ENCODE peak calls at places on chromosomes 2 and 18, in four cellular contexts. One of them, this sample, is unnamed.

GRCh38 chr18:35005963-35006577 is 35.1 kb upstream of the MAPRE2 start:
- DNase-seq in GM12878: no peak
- DNase-seq in HL-60: peak; percentile 20
- DNase-seq in K562: peak; percentile 80
- DNase-seq in this sample: peak; percentile 25

GRCh38 chr2:105397959-105398521 is 811 bp downstream of the FHL2 start:
- DNase-seq in HL-60: no peak
- DNase-seq in K562: peak; percentile 53
- DNase-seq in GM12878: no peak
- DNase-seq in this sample: no peak

GRCh38 chr2:231769170-231770136 is 11.6 kb downstream of the PDE6D start:
- DNase-seq in GM12878: peak; percentile 51
- DNase-seq in HL-60: no peak
- DNase-seq in K562: no peak
- DNase-seq in this sample: no peak

GRCh38 chr2:180040146-180040925 is 33.2 kb upstream of the CWC22 start:
- DNase-seq in GM12878: no peak
- DNase-seq in HL-60: no peak
- DNase-seq in K562: no peak
- DNase-seq in this sample: no peak

GRCh38 chr18:79730804-79731203 is 51.2 kb downstream of the CTDP1 start:
- DNase-seq in GM12878: no peak
- DNase-seq in HL-60: no peak
- DNase-seq in K562: no peak
- DNase-seq in this sample: no peak

GRCh38 chr2:166632616-166633015 is 138.6 kb upstream of the SCN7A start:
- DNase-seq in K562: no peak
- DNase-seq in HL-60: no peak
- DNase-seq in GM12878: no peak
- DNase-seq in this sample: no peak

GRCh38 chr2:42392191-42392590 is 31.2 kb upstream of the COX7A2L start:
- DNase-seq in K562: no peak
- DNase-seq in GM12878: no peak
- DNase-seq in HL-60: no peak
- DNase-seq in this sample: no peak

GRCh38 chr2:219627105-219628100 is at the start of gene SLC4A3:
- DNase-seq in HL-60: no peak
- DNase-seq in GM12878: no peak
- DNase-seq in K562: peak; percentile 17
- DNase-seq in this sample: no peak

GRCh38 chr18:67508146-67508545 is 8.4 kb downstream of the DSEL start:
- DNase-seq in GM12878: no peak
- DNase-seq in K562: no peak
- DNase-seq in HL-60: no peak
- DNase-seq in this sample: no peak

GRCh38 chr2:157838442-157839161 is 37.5 kb downstream of the ACVR1 start:
- DNase-seq in K562: peak; percentile 91
- DNase-seq in HL-60: peak; percentile 32
- DNase-seq in GM12878: no peak
- DNase-seq in this sample: no peak

GRCh38 chr2:229675569-229675968 is 38.8 kb downstream of the DNER start:
- DNase-seq in HL-60: no peak
- DNase-seq in K562: no peak
- DNase-seq in GM12878: no peak
- DNase-seq in this sample: no peak

GRCh38 chr2:3659447-3660432 is 1.7 kb downstream of the ALLC start:
- DNase-seq in K562: peak; percentile 36
- DNase-seq in HL-60: peak; percentile 36
- DNase-seq in GM12878: no peak
- DNase-seq in this sample: no peak

GRCh38 chr18:12236934-12237832 is 17.0 kb upstream of the CIDEA start:
- DNase-seq in K562: peak; percentile 85
- DNase-seq in HL-60: peak; percentile 28
- DNase-seq in GM12878: no peak
- DNase-seq in this sample: peak; percentile 79

GRCh38 chr2:49248506-49248905 is 94.2 kb upstream of the FSHR start:
- DNase-seq in K562: no peak
- DNase-seq in GM12878: no peak
- DNase-seq in HL-60: no peak
- DNase-seq in this sample: no peak

GRCh38 chr2:16763056-16763455 is 97.4 kb upstream of the CYRIA start:
- DNase-seq in K562: no peak
- DNase-seq in HL-60: no peak
- DNase-seq in GM12878: no peak
- DNase-seq in this sample: no peak

GRCh38 chr18:5414546-5414945 is 119.0 kb upstream of the ZBTB14 start:
- DNase-seq in HL-60: no peak
- DNase-seq in K562: no peak
- DNase-seq in GM12878: no peak
- DNase-seq in this sample: no peak

DNA sequence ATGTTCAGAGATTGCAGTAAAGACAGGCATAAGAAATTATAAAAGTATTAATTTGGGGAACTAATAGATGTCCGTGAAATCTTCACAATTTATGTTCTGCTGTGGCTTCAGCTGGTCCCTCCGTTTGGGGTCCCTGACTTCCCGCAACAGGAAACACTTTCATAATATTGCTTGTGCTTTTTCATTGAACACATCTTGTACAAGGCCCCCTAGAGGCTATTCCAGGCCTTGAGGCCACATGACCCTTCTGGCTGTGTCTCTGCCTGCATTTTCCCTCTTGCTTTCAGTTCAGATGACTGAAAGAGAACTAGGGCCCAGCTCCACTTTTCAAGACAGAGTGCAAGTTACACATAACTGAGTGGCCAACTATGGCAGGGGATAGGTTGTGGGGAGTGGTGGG is 164.1 kb downstream of the TMEM247 start:
- DNase-seq in K562: no peak
- DNase-seq in GM12878: no peak
- DNase-seq in HL-60: no peak
- DNase-seq in this sample: no peak
- TF ChIP-seq SPI1 in K562: no peak
- TF ChIP-seq SPI1 in GM12878: no peak
- TF ChIP-seq SPI1 in HL-60: no peak
- TF ChIP-seq SPI1 in this sample: no peak

GRCh38 chr2:212001280-212001679 is 537.3 kb downstream of the ERBB4 start:
- DNase-seq in GM12878: no peak
- DNase-seq in K562: no peak
- DNase-seq in HL-60: no peak
- DNase-seq in this sample: no peak

GRCh38 chr2:212007972-212008371 is 530.6 kb downstream of the ERBB4 start:
- DNase-seq in GM12878: no peak
- DNase-seq in K562: no peak
- DNase-seq in HL-60: no peak
- DNase-seq in this sample: no peak

GRCh38 chr2:212005077-212005671 is 533.4 kb downstream of the ERBB4 start:
- DNase-seq in HL-60: no peak
- DNase-seq in K562: peak; percentile 1
- DNase-seq in GM12878: no peak
- DNase-seq in this sample: peak; percentile 1
- TF ChIP-seq SPI1 in HL-60: peak; percentile 16
- TF ChIP-seq SPI1 in K562: no peak
- TF ChIP-seq SPI1 in GM12878: no peak
- TF ChIP-seq SPI1 in this sample: no peak

DNA sequence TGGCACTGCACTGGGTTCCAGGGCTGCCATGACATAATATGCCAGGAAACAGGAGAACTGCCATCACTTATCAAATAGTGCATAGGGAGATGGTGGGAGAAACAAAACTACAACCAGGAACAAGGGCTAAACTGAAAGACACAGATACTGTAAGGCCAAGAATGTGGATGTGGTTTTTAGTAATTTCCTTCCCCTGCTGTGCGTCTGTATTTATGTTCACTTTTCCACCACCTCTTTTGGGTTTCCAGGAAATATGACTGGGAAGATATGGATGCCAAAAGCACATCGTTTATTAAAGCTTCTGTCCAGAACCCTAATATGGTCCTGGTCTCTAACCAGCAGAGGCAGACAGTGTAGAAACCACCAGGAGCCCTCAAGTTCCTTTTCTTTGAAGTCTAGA is 759.7 kb upstream of the FANCL start:
- DNase-seq in GM12878: no peak
- DNase-seq in HL-60: no peak
- DNase-seq in K562: no peak
- DNase-seq in this sample: no peak
- TF ChIP-seq SPI1 in GM12878: no peak
- TF ChIP-seq SPI1 in HL-60: no peak
- TF ChIP-seq SPI1 in K562: no peak
- TF ChIP-seq SPI1 in this sample: no peak

DNA sequence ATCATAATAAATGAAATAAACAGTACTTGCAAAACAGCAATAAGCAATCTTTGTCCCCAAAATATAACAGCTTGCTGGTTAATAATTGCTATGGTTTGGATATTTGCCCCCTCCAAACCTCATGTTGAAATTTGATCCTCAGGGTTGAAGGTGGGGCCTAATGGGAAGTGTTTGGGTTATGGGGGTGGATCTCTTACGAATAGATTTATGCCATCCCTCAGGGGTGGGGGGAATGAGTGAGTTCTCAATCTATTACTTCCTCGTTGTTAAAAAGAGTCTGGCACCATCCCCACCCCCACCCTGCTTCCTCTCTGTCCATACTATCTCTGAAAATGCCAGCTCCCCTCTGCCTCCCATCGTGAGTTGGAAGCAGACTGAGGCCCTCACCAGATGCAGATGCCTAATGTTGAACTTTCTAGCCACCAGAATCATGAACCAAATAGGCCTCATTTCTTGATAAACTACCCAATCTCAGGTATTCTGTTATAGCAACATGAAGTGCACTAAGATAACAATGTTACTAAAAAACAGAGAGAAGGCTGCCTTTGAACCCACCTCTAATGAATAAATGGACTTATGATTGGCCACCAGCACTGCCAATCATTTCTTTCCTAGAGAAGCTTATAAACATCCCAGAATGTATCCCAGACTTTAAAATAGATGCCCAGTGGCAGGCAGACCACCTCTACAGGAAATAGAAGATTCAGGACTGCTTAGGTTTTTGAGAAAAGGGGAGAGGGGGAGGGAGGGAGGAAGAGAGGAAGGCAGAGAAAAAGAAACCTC is 90.1 kb downstream of the ALPK2 start:
- DNase-seq in GM12878: no peak
- DNase-seq in K562: no peak
- DNase-seq in HL-60: no peak
- DNase-seq in this sample: no peak
- TF ChIP-seq SPI1 in GM12878: no peak
- TF ChIP-seq SPI1 in K562: no peak
- TF ChIP-seq SPI1 in HL-60: no peak
- TF ChIP-seq SPI1 in this sample: no peak

GRCh38 chr2:130864830-130865229 is 28.1 kb downstream of the ARHGEF4 start:
- DNase-seq in HL-60: peak; percentile 62
- DNase-seq in GM12878: no peak
- DNase-seq in K562: peak; percentile 8
- DNase-seq in this sample: no peak
- TF ChIP-seq SPI1 in HL-60: no peak
- TF ChIP-seq SPI1 in GM12878: no peak
- TF ChIP-seq SPI1 in K562: no peak
- TF ChIP-seq SPI1 in this sample: no peak

DNA sequence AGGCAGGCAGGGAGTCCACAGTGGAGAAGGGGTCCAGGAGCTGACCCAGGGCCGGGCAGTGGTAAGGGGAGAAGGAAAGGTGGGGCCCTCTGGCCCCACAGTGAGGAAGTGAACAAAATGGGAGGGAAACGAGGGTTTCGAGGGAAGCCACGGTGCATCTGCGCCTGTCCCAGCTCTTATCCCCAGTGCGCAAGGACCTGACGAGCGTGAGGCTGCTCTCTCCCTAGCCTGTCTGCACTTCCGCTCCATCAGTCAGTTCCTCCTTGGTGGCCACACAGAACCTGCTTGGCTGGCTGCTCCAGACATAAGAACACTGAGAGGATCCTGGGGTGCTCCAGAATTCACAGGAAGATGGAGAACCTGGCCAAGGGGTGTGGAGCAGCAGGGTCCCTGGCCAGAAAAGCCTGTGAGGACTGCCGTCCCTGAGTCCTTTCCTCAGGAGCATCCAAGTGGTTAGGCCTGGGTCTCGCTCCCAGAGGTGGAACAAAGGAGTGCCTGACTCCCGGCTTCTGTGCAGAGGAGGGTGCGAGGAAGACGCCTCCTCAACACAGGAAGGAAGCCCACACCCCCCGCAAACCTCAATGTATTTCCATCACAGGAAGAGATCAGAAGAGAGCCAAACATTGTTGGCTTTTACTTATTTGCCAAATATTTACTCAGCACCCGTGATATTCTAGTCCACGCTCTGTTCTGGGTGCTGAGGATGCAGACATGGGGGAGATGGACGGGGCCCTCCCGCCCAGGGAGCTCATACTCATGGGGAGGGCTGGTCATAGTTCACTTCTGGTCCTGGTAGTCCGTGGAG is 43.7 kb upstream of the SEMA4C start:
- DNase-seq in GM12878: no peak
- DNase-seq in K562: no peak
- DNase-seq in HL-60: peak; percentile 87
- DNase-seq in this sample: no peak
- TF ChIP-seq SPI1 in GM12878: peak; percentile 56
- TF ChIP-seq SPI1 in K562: peak; percentile 70
- TF ChIP-seq SPI1 in HL-60: peak; percentile 95
- TF ChIP-seq SPI1 in this sample: peak; percentile 63

GRCh38 chr2:29806461-29806860 is 114.9 kb downstream of the ALK start:
- DNase-seq in GM12878: no peak
- DNase-seq in HL-60: no peak
- DNase-seq in K562: no peak
- DNase-seq in this sample: no peak
- TF ChIP-seq SPI1 in GM12878: no peak
- TF ChIP-seq SPI1 in HL-60: no peak
- TF ChIP-seq SPI1 in K562: no peak
- TF ChIP-seq SPI1 in this sample: no peak